ENCODE peak calls at places on chromosomes 7 and 10, in ten cellular contexts. One of them, this sample, is unnamed.

GRCh38 chr10:34859170-34859569 is 44.1 kb upstream of the PARD3 start:
- DNase-seq in amygdala: no peak
- DNase-seq in ELF-1: no peak
- DNase-seq in NCI-H2029 treated with DMSO at 0.1 percent for 48 hours: peak; percentile 16
- DNase-seq in NCI-H187: no peak
- DNase-seq in HFFc6: no peak
- DNase-seq in putamen: no peak
- DNase-seq in left ventricle myocardium inferior: no peak
- DNase-seq in RPMI7951: peak; percentile 13
- DNase-seq in NCI-H510A treated with DMSO at 0.1 percent for 48 hours: no peak
- DNase-seq in this sample: no peak

GRCh38 chr7:29229056-29229455 is 34.5 kb downstream of the CHN2 start:
- DNase-seq in amygdala: no peak
- DNase-seq in ELF-1: no peak
- DNase-seq in NCI-H2029 treated with DMSO at 0.1 percent for 48 hours: no peak
- DNase-seq in NCI-H187: no peak
- DNase-seq in HFFc6: no peak
- DNase-seq in putamen: no peak
- DNase-seq in left ventricle myocardium inferior: no peak
- DNase-seq in RPMI7951: no peak
- DNase-seq in NCI-H510A treated with DMSO at 0.1 percent for 48 hours: peak; percentile 63
- DNase-seq in this sample: no peak

GRCh38 chr7:15801565-15801964 is 115.1 kb upstream of the MEOX2 start:
- DNase-seq in amygdala: no peak
- DNase-seq in ELF-1: no peak
- DNase-seq in NCI-H2029 treated with DMSO at 0.1 percent for 48 hours: no peak
- DNase-seq in NCI-H187: no peak
- DNase-seq in HFFc6: peak; percentile 47
- DNase-seq in putamen: no peak
- DNase-seq in left ventricle myocardium inferior: no peak
- DNase-seq in RPMI7951: peak; percentile 33
- DNase-seq in NCI-H510A treated with DMSO at 0.1 percent for 48 hours: no peak
- DNase-seq in this sample: no peak

GRCh38 chr10:22437620-22438588 is 92.6 kb downstream of the SPAG6 start:
- DNase-seq in amygdala: no peak
- DNase-seq in ELF-1: no peak
- DNase-seq in NCI-H2029 treated with DMSO at 0.1 percent for 48 hours: no peak
- DNase-seq in NCI-H187: no peak
- DNase-seq in HFFc6: no peak
- DNase-seq in putamen: no peak
- DNase-seq in left ventricle myocardium inferior: no peak
- DNase-seq in RPMI7951: no peak
- DNase-seq in NCI-H510A treated with DMSO at 0.1 percent for 48 hours: peak; percentile 35
- DNase-seq in this sample: no peak

GRCh38 chr10:18005781-18006456 is 54.2 kb downstream of the SLC39A12 start:
- DNase-seq in amygdala: no peak
- DNase-seq in ELF-1: no peak
- DNase-seq in NCI-H2029 treated with DMSO at 0.1 percent for 48 hours: no peak
- DNase-seq in NCI-H187: no peak
- DNase-seq in HFFc6: no peak
- DNase-seq in putamen: peak; percentile 60
- DNase-seq in left ventricle myocardium inferior: no peak
- DNase-seq in RPMI7951: peak; percentile 83
- DNase-seq in NCI-H510A treated with DMSO at 0.1 percent for 48 hours: no peak
- DNase-seq in this sample: no peak

GRCh38 chr7:31061185-31061584 is 9.1 kb downstream of the ADCYAP1R1 start:
- DNase-seq in amygdala: no peak
- DNase-seq in ELF-1: peak; percentile 22
- DNase-seq in NCI-H2029 treated with DMSO at 0.1 percent for 48 hours: no peak
- DNase-seq in NCI-H187: no peak
- DNase-seq in HFFc6: no peak
- DNase-seq in putamen: no peak
- DNase-seq in left ventricle myocardium inferior: no peak
- DNase-seq in RPMI7951: no peak
- DNase-seq in NCI-H510A treated with DMSO at 0.1 percent for 48 hours: no peak
- DNase-seq in this sample: no peak

GRCh38 chr10:88764110-88764509 is 4.3 kb downstream of the LIPN start:
- DNase-seq in amygdala: no peak
- DNase-seq in ELF-1: no peak
- DNase-seq in NCI-H2029 treated with DMSO at 0.1 percent for 48 hours: no peak
- DNase-seq in NCI-H187: no peak
- DNase-seq in HFFc6: no peak
- DNase-seq in putamen: no peak
- DNase-seq in left ventricle myocardium inferior: no peak
- DNase-seq in RPMI7951: no peak
- DNase-seq in NCI-H510A treated with DMSO at 0.1 percent for 48 hours: no peak
- DNase-seq in this sample: no peak

GRCh38 chr7:1364068-1364905 is 95.0 kb downstream of the MICALL2 start:
- DNase-seq in amygdala: no peak
- DNase-seq in ELF-1: no peak
- DNase-seq in NCI-H2029 treated with DMSO at 0.1 percent for 48 hours: no peak
- DNase-seq in NCI-H187: no peak
- DNase-seq in HFFc6: no peak
- DNase-seq in putamen: no peak
- DNase-seq in left ventricle myocardium inferior: no peak
- DNase-seq in RPMI7951: no peak
- DNase-seq in NCI-H510A treated with DMSO at 0.1 percent for 48 hours: no peak
- DNase-seq in this sample: no peak

GRCh38 chr7:98469088-98469487 is 68.2 kb upstream of the BAIAP2L1 start:
- DNase-seq in amygdala: no peak
- DNase-seq in ELF-1: no peak
- DNase-seq in NCI-H2029 treated with DMSO at 0.1 percent for 48 hours: no peak
- DNase-seq in NCI-H187: no peak
- DNase-seq in HFFc6: no peak
- DNase-seq in putamen: no peak
- DNase-seq in left ventricle myocardium inferior: no peak
- DNase-seq in RPMI7951: no peak
- DNase-seq in NCI-H510A treated with DMSO at 0.1 percent for 48 hours: no peak
- DNase-seq in this sample: no peak

GRCh38 chr10:92747066-92747465 is 57.3 kb downstream of the HHEX start:
- DNase-seq in amygdala: no peak
- DNase-seq in ELF-1: no peak
- DNase-seq in NCI-H2029 treated with DMSO at 0.1 percent for 48 hours: no peak
- DNase-seq in NCI-H187: no peak
- DNase-seq in HFFc6: no peak
- DNase-seq in putamen: no peak
- DNase-seq in left ventricle myocardium inferior: no peak
- DNase-seq in RPMI7951: no peak
- DNase-seq in NCI-H510A treated with DMSO at 0.1 percent for 48 hours: no peak
- DNase-seq in this sample: no peak

GRCh38 chr10:70656489-70656888 is 15.8 kb upstream of the ADAMTS14 start:
- DNase-seq in amygdala: no peak
- DNase-seq in ELF-1: no peak
- DNase-seq in NCI-H2029 treated with DMSO at 0.1 percent for 48 hours: no peak
- DNase-seq in NCI-H187: no peak
- DNase-seq in HFFc6: peak; percentile 93
- DNase-seq in putamen: no peak
- DNase-seq in left ventricle myocardium inferior: no peak
- DNase-seq in RPMI7951: peak; percentile 99
- DNase-seq in NCI-H510A treated with DMSO at 0.1 percent for 48 hours: no peak
- DNase-seq in this sample: peak; percentile 76

GRCh38 chr10:111974325-111974724 is 209.2 kb downstream of the GPAM start:
- DNase-seq in amygdala: no peak
- DNase-seq in ELF-1: no peak
- DNase-seq in NCI-H2029 treated with DMSO at 0.1 percent for 48 hours: no peak
- DNase-seq in NCI-H187: no peak
- DNase-seq in HFFc6: no peak
- DNase-seq in putamen: no peak
- DNase-seq in left ventricle myocardium inferior: no peak
- DNase-seq in RPMI7951: no peak
- DNase-seq in NCI-H510A treated with DMSO at 0.1 percent for 48 hours: no peak
- DNase-seq in this sample: no peak

GRCh38 chr10:121158988-121159579 is 307.9 kb downstream of the WDR11 start:
- DNase-seq in amygdala: no peak
- DNase-seq in ELF-1: no peak
- DNase-seq in NCI-H2029 treated with DMSO at 0.1 percent for 48 hours: peak; percentile 54
- DNase-seq in NCI-H187: no peak
- DNase-seq in HFFc6: no peak
- DNase-seq in putamen: no peak
- DNase-seq in left ventricle myocardium inferior: no peak
- DNase-seq in RPMI7951: peak; percentile 33
- DNase-seq in NCI-H510A treated with DMSO at 0.1 percent for 48 hours: peak; percentile 40
- DNase-seq in this sample: no peak

GRCh38 chr7:57250801-57251200 is 118.6 kb upstream of the ZNF479 start:
- DNase-seq in amygdala: no peak
- DNase-seq in ELF-1: no peak
- DNase-seq in NCI-H2029 treated with DMSO at 0.1 percent for 48 hours: no peak
- DNase-seq in NCI-H187: no peak
- DNase-seq in HFFc6: no peak
- DNase-seq in putamen: no peak
- DNase-seq in left ventricle myocardium inferior: no peak
- DNase-seq in RPMI7951: no peak
- DNase-seq in NCI-H510A treated with DMSO at 0.1 percent for 48 hours: no peak
- DNase-seq in this sample: no peak

GRCh38 chr7:47621985-47622561 is 40.2 kb upstream of the TNS3 start:
- DNase-seq in amygdala: no peak
- DNase-seq in ELF-1: no peak
- DNase-seq in NCI-H2029 treated with DMSO at 0.1 percent for 48 hours: no peak
- DNase-seq in NCI-H187: no peak
- DNase-seq in HFFc6: no peak
- DNase-seq in putamen: no peak
- DNase-seq in left ventricle myocardium inferior: no peak
- DNase-seq in RPMI7951: no peak
- DNase-seq in NCI-H510A treated with DMSO at 0.1 percent for 48 hours: no peak
- DNase-seq in this sample: no peak

GRCh38 chr7:95092332-95092731 is 184.9 kb downstream of the PPP1R9A start:
- DNase-seq in amygdala: no peak
- DNase-seq in ELF-1: no peak
- DNase-seq in NCI-H2029 treated with DMSO at 0.1 percent for 48 hours: no peak
- DNase-seq in NCI-H187: no peak
- DNase-seq in HFFc6: no peak
- DNase-seq in putamen: no peak
- DNase-seq in left ventricle myocardium inferior: no peak
- DNase-seq in RPMI7951: no peak
- DNase-seq in NCI-H510A treated with DMSO at 0.1 percent for 48 hours: no peak
- DNase-seq in this sample: no peak

GRCh38 chr7:44912775-44913347 is 27.5 kb upstream of the PURB start:
- DNase-seq in amygdala: no peak
- DNase-seq in ELF-1: peak; percentile 47
- DNase-seq in NCI-H2029 treated with DMSO at 0.1 percent for 48 hours: no peak
- DNase-seq in NCI-H187: no peak
- DNase-seq in HFFc6: no peak
- DNase-seq in putamen: no peak
- DNase-seq in left ventricle myocardium inferior: no peak
- DNase-seq in RPMI7951: peak; percentile 19
- DNase-seq in NCI-H510A treated with DMSO at 0.1 percent for 48 hours: no peak
- DNase-seq in this sample: no peak

GRCh38 chr7:40490603-40490924 is 355.8 kb downstream of the SUGCT start:
- DNase-seq in amygdala: no peak
- DNase-seq in ELF-1: no peak
- DNase-seq in NCI-H2029 treated with DMSO at 0.1 percent for 48 hours: no peak
- DNase-seq in NCI-H187: no peak
- DNase-seq in HFFc6: no peak
- DNase-seq in putamen: no peak
- DNase-seq in left ventricle myocardium inferior: no peak
- DNase-seq in RPMI7951: no peak
- DNase-seq in NCI-H510A treated with DMSO at 0.1 percent for 48 hours: no peak
- DNase-seq in this sample: no peak

GRCh38 chr7:134992626-134993179 is 6.4 kb downstream of the AGBL3 start:
- DNase-seq in amygdala: no peak
- DNase-seq in ELF-1: no peak
- DNase-seq in NCI-H2029 treated with DMSO at 0.1 percent for 48 hours: no peak
- DNase-seq in NCI-H187: no peak
- DNase-seq in HFFc6: no peak
- DNase-seq in putamen: no peak
- DNase-seq in left ventricle myocardium inferior: no peak
- DNase-seq in RPMI7951: no peak
- DNase-seq in NCI-H510A treated with DMSO at 0.1 percent for 48 hours: no peak
- DNase-seq in this sample: no peak

GRCh38 chr10:126133906-126134703 is 237.7 kb downstream of the FANK1 start:
- DNase-seq in amygdala: no peak
- DNase-seq in ELF-1: no peak
- DNase-seq in NCI-H2029 treated with DMSO at 0.1 percent for 48 hours: no peak
- DNase-seq in NCI-H187: no peak
- DNase-seq in HFFc6: peak; percentile 75
- DNase-seq in putamen: no peak
- DNase-seq in left ventricle myocardium inferior: no peak
- DNase-seq in RPMI7951: peak; percentile 62
- DNase-seq in NCI-H510A treated with DMSO at 0.1 percent for 48 hours: no peak
- DNase-seq in this sample: no peak

GRCh38 chr10:15605740-15606369 is 113.9 kb downstream of the ITGA8 start:
- DNase-seq in amygdala: no peak
- DNase-seq in ELF-1: no peak
- DNase-seq in NCI-H2029 treated with DMSO at 0.1 percent for 48 hours: no peak
- DNase-seq in NCI-H187: no peak
- DNase-seq in HFFc6: no peak
- DNase-seq in putamen: no peak
- DNase-seq in left ventricle myocardium inferior: no peak
- DNase-seq in RPMI7951: peak; percentile 44
- DNase-seq in NCI-H510A treated with DMSO at 0.1 percent for 48 hours: no peak
- DNase-seq in this sample: no peak

GRCh38 chr7:135620980-135621850 is 41.1 kb upstream of the STMP1 start:
- DNase-seq in amygdala: no peak
- DNase-seq in ELF-1: peak; percentile 22
- DNase-seq in NCI-H2029 treated with DMSO at 0.1 percent for 48 hours: peak; percentile 61
- DNase-seq in NCI-H187: peak; percentile 18
- DNase-seq in HFFc6: peak; percentile 84
- DNase-seq in putamen: peak; percentile 76
- DNase-seq in left ventricle myocardium inferior: no peak
- DNase-seq in RPMI7951: peak; percentile 79
- DNase-seq in NCI-H510A treated with DMSO at 0.1 percent for 48 hours: peak; percentile 40
- DNase-seq in this sample: peak; percentile 72

GRCh38 chr10:131188494-131188893 is 123.0 kb downstream of the TCERG1L start:
- DNase-seq in amygdala: no peak
- DNase-seq in ELF-1: no peak
- DNase-seq in NCI-H2029 treated with DMSO at 0.1 percent for 48 hours: no peak
- DNase-seq in NCI-H187: no peak
- DNase-seq in HFFc6: no peak
- DNase-seq in putamen: no peak
- DNase-seq in left ventricle myocardium inferior: no peak
- DNase-seq in RPMI7951: no peak
- DNase-seq in NCI-H510A treated with DMSO at 0.1 percent for 48 hours: no peak
- DNase-seq in this sample: no peak

GRCh38 chr7:156219307-156220077 is 407.2 kb upstream of the SHH start:
- DNase-seq in amygdala: no peak
- DNase-seq in ELF-1: no peak
- DNase-seq in NCI-H2029 treated with DMSO at 0.1 percent for 48 hours: no peak
- DNase-seq in NCI-H187: peak; percentile 8
- DNase-seq in HFFc6: no peak
- DNase-seq in putamen: no peak
- DNase-seq in left ventricle myocardium inferior: no peak
- DNase-seq in RPMI7951: no peak
- DNase-seq in NCI-H510A treated with DMSO at 0.1 percent for 48 hours: no peak
- DNase-seq in this sample: no peak

GRCh38 chr10:99689461-99689860 is 30.2 kb downstream of the ENTPD7 start:
- DNase-seq in amygdala: no peak
- DNase-seq in ELF-1: no peak
- DNase-seq in NCI-H2029 treated with DMSO at 0.1 percent for 48 hours: no peak
- DNase-seq in NCI-H187: no peak
- DNase-seq in HFFc6: peak; percentile 41
- DNase-seq in putamen: no peak
- DNase-seq in left ventricle myocardium inferior: no peak
- DNase-seq in RPMI7951: no peak
- DNase-seq in NCI-H510A treated with DMSO at 0.1 percent for 48 hours: no peak
- DNase-seq in this sample: no peak

GRCh38 chr10:32400961-32401360 is 45.0 kb upstream of the CCDC7 start:
- DNase-seq in amygdala: no peak
- DNase-seq in ELF-1: no peak
- DNase-seq in NCI-H2029 treated with DMSO at 0.1 percent for 48 hours: no peak
- DNase-seq in NCI-H187: no peak
- DNase-seq in HFFc6: no peak
- DNase-seq in putamen: no peak
- DNase-seq in left ventricle myocardium inferior: no peak
- DNase-seq in RPMI7951: no peak
- DNase-seq in NCI-H510A treated with DMSO at 0.1 percent for 48 hours: no peak
- DNase-seq in this sample: no peak

GRCh38 chr10:100863433-100863832 is 49.3 kb upstream of the SLF2 start:
- DNase-seq in amygdala: no peak
- DNase-seq in ELF-1: no peak
- DNase-seq in NCI-H2029 treated with DMSO at 0.1 percent for 48 hours: no peak
- DNase-seq in NCI-H187: no peak
- DNase-seq in HFFc6: no peak
- DNase-seq in putamen: no peak
- DNase-seq in left ventricle myocardium inferior: no peak
- DNase-seq in RPMI7951: no peak
- DNase-seq in NCI-H510A treated with DMSO at 0.1 percent for 48 hours: no peak
- DNase-seq in this sample: no peak

GRCh38 chr7:2566890-2567662 is 8.3 kb downstream of the IQCE start:
- DNase-seq in amygdala: no peak
- DNase-seq in ELF-1: peak; percentile 67
- DNase-seq in NCI-H2029 treated with DMSO at 0.1 percent for 48 hours: no peak
- DNase-seq in NCI-H187: no peak
- DNase-seq in HFFc6: no peak
- DNase-seq in putamen: no peak
- DNase-seq in left ventricle myocardium inferior: peak; percentile 43
- DNase-seq in RPMI7951: no peak
- DNase-seq in NCI-H510A treated with DMSO at 0.1 percent for 48 hours: peak; percentile 72
- DNase-seq in this sample: no peak

This sample was measured in activated CD4-positive, alpha-beta T cell treated with anti-CD3 and anti-CD28 coated beads, Interleukin-2, amount 10 ng/mL, durations not matched to agents 24 days and 14 days.